ENCODE peak calls at places on chromosome 11, in eight cellular contexts. One of them, this sample, is unnamed.
A peak's percentile ranks its signal among the peaks of the same experiment; 100 is the strongest.

GRCh38 chr11:35478411-35479139 is 46.8 kb downstream of the PAMR1 start:
- DNase-seq in smooth muscle cell of the brain vasculature: no peak
- DNase-seq in G401: peak; percentile 23
- DNase-seq in GM23248: no peak
- DNase-seq in immature natural killer cell: no peak
- DNase-seq in Right ventricle myocardium superior: peak; percentile 46
- DNase-seq in astrocyte of the spinal cord: no peak
- DNase-seq in EL: no peak
- DNase-seq in this sample: no peak

GRCh38 chr11:111976614-111977140 is 39.5 kb downstream of the DIXDC1 start:
- DNase-seq in immature natural killer cell: no peak
- DNase-seq in EL: peak; percentile 7
- DNase-seq in smooth muscle cell of the brain vasculature: no peak
- DNase-seq in astrocyte of the spinal cord: peak; percentile 17
- DNase-seq in Right ventricle myocardium superior: peak; percentile 40
- DNase-seq in G401: peak; percentile 60
- DNase-seq in GM23248: peak; percentile 52
- DNase-seq in this sample: no peak

GRCh38 chr11:31799036-31799793 is 11.9 kb downstream of the PAX6 start:
- DNase-seq in Right ventricle myocardium superior: no peak
- DNase-seq in EL: no peak
- DNase-seq in astrocyte of the spinal cord: no peak
- DNase-seq in immature natural killer cell: no peak
- DNase-seq in G401: peak; percentile 40
- DNase-seq in smooth muscle cell of the brain vasculature: no peak
- DNase-seq in GM23248: no peak
- DNase-seq in this sample: no peak

GRCh38 chr11:108368134-108368533 is 99.2 kb downstream of the C11orf65 start:
- DNase-seq in smooth muscle cell of the brain vasculature: no peak
- DNase-seq in GM23248: peak; percentile 51
- DNase-seq in immature natural killer cell: no peak
- DNase-seq in Right ventricle myocardium superior: no peak
- DNase-seq in astrocyte of the spinal cord: no peak
- DNase-seq in G401: no peak
- DNase-seq in EL: no peak
- DNase-seq in this sample: no peak

GRCh38 chr11:57191308-57191707 is 9.6 kb downstream of the LRRC55 start:
- DNase-seq in Right ventricle myocardium superior: no peak
- DNase-seq in EL: no peak
- DNase-seq in GM23248: no peak
- DNase-seq in astrocyte of the spinal cord: no peak
- DNase-seq in G401: no peak
- DNase-seq in smooth muscle cell of the brain vasculature: no peak
- DNase-seq in immature natural killer cell: no peak
- DNase-seq in this sample: no peak

GRCh38 chr11:47336595-47336994 is 15.9 kb downstream of the MYBPC3 start:
- DNase-seq in astrocyte of the spinal cord: no peak
- DNase-seq in EL: no peak
- DNase-seq in immature natural killer cell: no peak
- DNase-seq in GM23248: no peak
- DNase-seq in G401: no peak
- DNase-seq in Right ventricle myocardium superior: peak; percentile 38
- DNase-seq in smooth muscle cell of the brain vasculature: no peak
- DNase-seq in this sample: no peak

GRCh38 chr11:107018902-107019493 is 722 bp upstream of the GUCY1A2 start:
- DNase-seq in G401: peak; percentile 79
- DNase-seq in EL: peak; percentile 63
- DNase-seq in immature natural killer cell: no peak
- DNase-seq in smooth muscle cell of the brain vasculature: peak; percentile 44
- DNase-seq in Right ventricle myocardium superior: peak; percentile 71
- DNase-seq in astrocyte of the spinal cord: peak; percentile 84
- DNase-seq in GM23248: peak; percentile 89
- DNase-seq in this sample: no peak

GRCh38 chr11:45858751-45859398 is 11.6 kb downstream of the CRY2 start:
- DNase-seq in Right ventricle myocardium superior: no peak
- DNase-seq in astrocyte of the spinal cord: no peak
- DNase-seq in immature natural killer cell: no peak
- DNase-seq in EL: no peak
- DNase-seq in smooth muscle cell of the brain vasculature: no peak
- DNase-seq in G401: no peak
- DNase-seq in GM23248: no peak
- DNase-seq in this sample: no peak

GRCh38 chr11:13923716-13924650 is 38.5 kb upstream of the SPON1 start:
- DNase-seq in immature natural killer cell: peak; percentile 35
- DNase-seq in GM23248: no peak
- DNase-seq in Right ventricle myocardium superior: no peak
- DNase-seq in astrocyte of the spinal cord: no peak
- DNase-seq in EL: no peak
- DNase-seq in G401: no peak
- DNase-seq in smooth muscle cell of the brain vasculature: no peak
- DNase-seq in this sample: peak; percentile 2

GRCh38 chr11:106463154-106463553 is 385.7 kb downstream of the AASDHPPT start:
- DNase-seq in G401: peak; percentile 46
- DNase-seq in immature natural killer cell: no peak
- DNase-seq in GM23248: no peak
- DNase-seq in smooth muscle cell of the brain vasculature: no peak
- DNase-seq in EL: no peak
- DNase-seq in astrocyte of the spinal cord: no peak
- DNase-seq in Right ventricle myocardium superior: no peak
- DNase-seq in this sample: no peak

GRCh38 chr11:120956710-120957500 is 67.0 kb upstream of the TBCEL start:
- DNase-seq in smooth muscle cell of the brain vasculature: no peak
- DNase-seq in GM23248: no peak
- DNase-seq in G401: no peak
- DNase-seq in EL: no peak
- DNase-seq in immature natural killer cell: peak; percentile 47
- DNase-seq in astrocyte of the spinal cord: no peak
- DNase-seq in Right ventricle myocardium superior: no peak
- DNase-seq in this sample: no peak

GRCh38 chr11:131713529-131714134 is 343.2 kb downstream of the NTM start:
- DNase-seq in G401: no peak
- DNase-seq in astrocyte of the spinal cord: no peak
- DNase-seq in Right ventricle myocardium superior: no peak
- DNase-seq in GM23248: no peak
- DNase-seq in EL: no peak
- DNase-seq in smooth muscle cell of the brain vasculature: no peak
- DNase-seq in immature natural killer cell: no peak
- DNase-seq in this sample: no peak

GRCh38 chr11:65640483-65641207 is 2.7 kb downstream of the SIPA1 start:
- DNase-seq in astrocyte of the spinal cord: no peak
- DNase-seq in G401: no peak
- DNase-seq in immature natural killer cell: peak; percentile 84
- DNase-seq in GM23248: no peak
- DNase-seq in Right ventricle myocardium superior: peak; percentile 81
- DNase-seq in smooth muscle cell of the brain vasculature: no peak
- DNase-seq in EL: no peak
- DNase-seq in this sample: no peak

GRCh38 chr11:67303989-67304411 is 670 bp downstream of the SSH3 start:
- DNase-seq in astrocyte of the spinal cord: no peak
- DNase-seq in immature natural killer cell: peak; percentile 41
- DNase-seq in smooth muscle cell of the brain vasculature: no peak
- DNase-seq in Right ventricle myocardium superior: peak; percentile 61
- DNase-seq in EL: peak; percentile 33
- DNase-seq in GM23248: peak; percentile 52
- DNase-seq in G401: peak; percentile 36
- DNase-seq in this sample: no peak

GRCh38 chr11:46574656-46575055 is 19.2 kb downstream of the AMBRA1 start:
- DNase-seq in astrocyte of the spinal cord: no peak
- DNase-seq in smooth muscle cell of the brain vasculature: no peak
- DNase-seq in EL: no peak
- DNase-seq in immature natural killer cell: no peak
- DNase-seq in Right ventricle myocardium superior: no peak
- DNase-seq in G401: no peak
- DNase-seq in GM23248: no peak
- DNase-seq in this sample: no peak

GRCh38 chr11:70372076-70372475 is 26.3 kb upstream of the CTTN start:
- DNase-seq in astrocyte of the spinal cord: no peak
- DNase-seq in EL: no peak
- DNase-seq in GM23248: no peak
- DNase-seq in smooth muscle cell of the brain vasculature: no peak
- DNase-seq in immature natural killer cell: no peak
- DNase-seq in G401: no peak
- DNase-seq in Right ventricle myocardium superior: no peak
- DNase-seq in this sample: no peak

GRCh38 chr11:130527648-130528300 is 79.3 kb downstream of the ADAMTS15 start:
- DNase-seq in Right ventricle myocardium superior: peak; percentile 58
- DNase-seq in G401: no peak
- DNase-seq in EL: peak; percentile 72
- DNase-seq in immature natural killer cell: no peak
- DNase-seq in astrocyte of the spinal cord: peak; percentile 46
- DNase-seq in smooth muscle cell of the brain vasculature: no peak
- DNase-seq in GM23248: no peak
- DNase-seq in this sample: no peak

GRCh38 chr11:66844496-66845142 is 1.4 kb downstream of the RCE1 start:
- DNase-seq in immature natural killer cell: no peak
- DNase-seq in EL: no peak
- DNase-seq in astrocyte of the spinal cord: no peak
- DNase-seq in G401: no peak
- DNase-seq in GM23248: no peak
- DNase-seq in Right ventricle myocardium superior: no peak
- DNase-seq in smooth muscle cell of the brain vasculature: no peak
- DNase-seq in this sample: no peak

GRCh38 chr11:78168539-78169477 is 19.6 kb downstream of the KCTD21 start:
- DNase-seq in immature natural killer cell: no peak
- DNase-seq in GM23248: peak; percentile 85
- DNase-seq in Right ventricle myocardium superior: peak; percentile 91
- DNase-seq in smooth muscle cell of the brain vasculature: peak; percentile 57
- DNase-seq in G401: no peak
- DNase-seq in EL: peak; percentile 51
- DNase-seq in astrocyte of the spinal cord: peak; percentile 88
- DNase-seq in this sample: no peak

This sample was measured in GM12878.